ENCODE peak calls at places on chromosomes 5 and 9, in five cellular contexts. One of them, this sample, is unnamed.

GRCh38 chr5:36607114-36607561 is 732 bp downstream of the SLC1A3 start:
- DNase-seq in kidney: peak
- DNase-seq in GM23338: peak
- DNase-seq in cardiac fibroblast: peak
- DNase-seq in OCI-LY7: no peak
- DNase-seq in this sample: no peak

GRCh38 chr9:91374939-91375338 is 13.2 kb upstream of the AUH start:
- DNase-seq in kidney: no peak
- DNase-seq in GM23338: no peak
- DNase-seq in cardiac fibroblast: peak
- DNase-seq in OCI-LY7: no peak
- DNase-seq in this sample: no peak

GRCh38 chr9:132042324-132042723 is 37.3 kb downstream of the MED27 start:
- DNase-seq in kidney: no peak
- DNase-seq in GM23338: no peak
- DNase-seq in cardiac fibroblast: peak
- DNase-seq in OCI-LY7: no peak
- DNase-seq in this sample: no peak

GRCh38 chr5:89769975-89770374 is 639.6 kb downstream of the CETN3 start:
- DNase-seq in kidney: no peak
- DNase-seq in GM23338: no peak
- DNase-seq in cardiac fibroblast: peak
- DNase-seq in OCI-LY7: no peak
- DNase-seq in this sample: no peak

GRCh38 chr5:54357371-54358058 is 47.1 kb upstream of the ARL15 start:
- DNase-seq in kidney: no peak
- DNase-seq in GM23338: no peak
- DNase-seq in cardiac fibroblast: no peak
- DNase-seq in OCI-LY7: no peak
- DNase-seq in this sample: no peak

GRCh38 chr5:91141642-91142041 is 241.5 kb downstream of the ARRDC3 start:
- DNase-seq in kidney: no peak
- DNase-seq in GM23338: peak
- DNase-seq in cardiac fibroblast: no peak
- DNase-seq in OCI-LY7: no peak
- DNase-seq in this sample: no peak

GRCh38 chr5:1325870-1326546 is 18.9 kb downstream of the CLPTM1L start:
- DNase-seq in kidney: peak
- DNase-seq in GM23338: no peak
- DNase-seq in cardiac fibroblast: no peak
- DNase-seq in OCI-LY7: no peak
- DNase-seq in this sample: no peak

GRCh38 chr9:123355761-123356520 is at the start of gene CRB2:
- DNase-seq in kidney: no peak
- DNase-seq in GM23338: peak
- DNase-seq in cardiac fibroblast: no peak
- DNase-seq in OCI-LY7: no peak
- DNase-seq in this sample: no peak

GRCh38 chr5:115168829-115169391 is 798 bp downstream of the TRIM36 start:
- DNase-seq in kidney: no peak
- DNase-seq in GM23338: peak
- DNase-seq in cardiac fibroblast: no peak
- DNase-seq in OCI-LY7: no peak
- DNase-seq in this sample: no peak

GRCh38 chr5:132461235-132461634 is 29.3 kb downstream of the IRF1 start:
- DNase-seq in kidney: no peak
- DNase-seq in GM23338: no peak
- DNase-seq in cardiac fibroblast: no peak
- DNase-seq in OCI-LY7: no peak
- DNase-seq in this sample: no peak

GRCh38 chr5:23352437-23352836 is 155.0 kb upstream of the PRDM9 start:
- DNase-seq in kidney: no peak
- DNase-seq in GM23338: peak
- DNase-seq in cardiac fibroblast: peak
- DNase-seq in OCI-LY7: no peak
- DNase-seq in this sample: no peak

GRCh38 chr9:137690939-137691647 is 72.3 kb downstream of the EHMT1 start:
- DNase-seq in kidney: no peak
- DNase-seq in GM23338: no peak
- DNase-seq in cardiac fibroblast: peak
- DNase-seq in OCI-LY7: no peak
- DNase-seq in this sample: no peak

GRCh38 chr9:95127249-95128176 is 190.0 kb downstream of the FANCC start:
- DNase-seq in kidney: peak
- DNase-seq in GM23338: peak
- DNase-seq in cardiac fibroblast: peak
- DNase-seq in OCI-LY7: peak
- DNase-seq in this sample: no peak

GRCh38 chr9:74762950-74763349 is 124.8 kb downstream of the TRPM6 start:
- DNase-seq in kidney: no peak
- DNase-seq in GM23338: peak
- DNase-seq in cardiac fibroblast: no peak
- DNase-seq in OCI-LY7: no peak
- DNase-seq in this sample: no peak
- TF ChIP-seq CTCF in kidney: no peak
- TF ChIP-seq CTCF in GM23338: peak
- TF ChIP-seq CTCF in cardiac fibroblast: no peak
- TF ChIP-seq CTCF in OCI-LY7: no peak
- TF ChIP-seq CTCF in this sample: no peak

DNA sequence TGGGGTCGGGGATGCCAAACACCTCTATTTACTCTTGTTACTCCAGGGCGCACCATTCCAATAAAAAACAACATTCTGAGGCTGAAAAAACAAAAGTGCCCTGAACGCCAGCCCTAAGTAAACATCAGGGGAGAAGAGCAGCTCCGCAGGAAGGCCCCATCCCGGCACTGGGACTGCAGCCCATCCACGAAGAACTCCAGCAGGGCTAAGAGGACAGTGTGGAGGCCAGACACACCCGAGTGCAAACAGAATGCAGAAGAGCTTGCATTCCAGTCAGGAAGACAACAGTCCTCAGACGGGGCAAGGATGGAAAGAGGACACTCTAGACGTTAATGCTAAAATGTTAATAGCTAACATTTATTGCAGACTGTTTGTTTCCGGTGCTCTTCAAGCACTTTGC is 33.0 kb downstream of the FAM240B start:
- DNase-seq in kidney: no peak
- DNase-seq in GM23338: peak
- DNase-seq in cardiac fibroblast: no peak
- DNase-seq in OCI-LY7: no peak
- DNase-seq in this sample: no peak
- H3K4me3 ChIP-seq in kidney: peak
- H3K4me3 ChIP-seq in GM23338: no peak
- H3K4me3 ChIP-seq in cardiac fibroblast: no peak
- H3K4me3 ChIP-seq in OCI-LY7: no peak
- H3K4me3 ChIP-seq in this sample: no peak

GRCh38 chr9:109206670-109207069 is 39.6 kb upstream of the FRRS1L start:
- DNase-seq in kidney: no peak
- DNase-seq in GM23338: peak
- DNase-seq in cardiac fibroblast: no peak
- DNase-seq in OCI-LY7: no peak
- DNase-seq in this sample: no peak
- TF ChIP-seq CTCF in kidney: no peak
- TF ChIP-seq CTCF in GM23338: peak
- TF ChIP-seq CTCF in cardiac fibroblast: peak
- TF ChIP-seq CTCF in OCI-LY7: peak
- TF ChIP-seq CTCF in this sample: no peak

GRCh38 chr5:93604119-93604963 is 21.3 kb downstream of the NR2F1 start:
- DNase-seq in kidney: peak
- DNase-seq in GM23338: peak
- DNase-seq in cardiac fibroblast: peak
- DNase-seq in OCI-LY7: no peak
- DNase-seq in this sample: no peak

GRCh38 chr5:93601433-93602175 is 18.6 kb downstream of the NR2F1 start:
- DNase-seq in kidney: no peak
- DNase-seq in GM23338: peak
- DNase-seq in cardiac fibroblast: no peak
- DNase-seq in OCI-LY7: no peak
- DNase-seq in this sample: no peak

GRCh38 chr5:93603191-93603590 is 20.2 kb downstream of the NR2F1 start:
- DNase-seq in kidney: no peak
- DNase-seq in GM23338: peak
- DNase-seq in cardiac fibroblast: no peak
- DNase-seq in OCI-LY7: no peak
- DNase-seq in this sample: no peak

GRCh38 chr5:93602261-93603149 is 19.5 kb downstream of the NR2F1 start:
- DNase-seq in kidney: no peak
- DNase-seq in GM23338: peak
- DNase-seq in cardiac fibroblast: no peak
- DNase-seq in OCI-LY7: no peak
- DNase-seq in this sample: no peak

GRCh38 chr5:93603711-93604118 is 20.7 kb downstream of the NR2F1 start:
- DNase-seq in kidney: no peak
- DNase-seq in GM23338: peak
- DNase-seq in cardiac fibroblast: no peak
- DNase-seq in OCI-LY7: no peak
- DNase-seq in this sample: no peak
- H3K4me3 ChIP-seq in kidney: peak
- H3K4me3 ChIP-seq in GM23338: peak
- H3K4me3 ChIP-seq in cardiac fibroblast: peak
- H3K4me3 ChIP-seq in OCI-LY7: no peak
- H3K4me3 ChIP-seq in this sample: no peak

GRCh38 chr9:133463234-133463863 is 3.6 kb downstream of the CACFD1 start:
- DNase-seq in kidney: no peak
- DNase-seq in GM23338: peak
- DNase-seq in cardiac fibroblast: no peak
- DNase-seq in OCI-LY7: peak
- DNase-seq in this sample: no peak

GRCh38 chr9:133458643-133459312 is 1.0 kb upstream of the CACFD1 start:
- DNase-seq in kidney: peak
- DNase-seq in GM23338: no peak
- DNase-seq in cardiac fibroblast: no peak
- DNase-seq in OCI-LY7: no peak
- DNase-seq in this sample: no peak

GRCh38 chr9:133459476-133460404 is at the start of gene CACFD1:
- DNase-seq in kidney: peak
- DNase-seq in GM23338: peak
- DNase-seq in cardiac fibroblast: peak
- DNase-seq in OCI-LY7: peak
- DNase-seq in this sample: peak

GRCh38 chr9:133461975-133462374 is 2.2 kb downstream of the CACFD1 start:
- DNase-seq in kidney: peak
- DNase-seq in GM23338: no peak
- DNase-seq in cardiac fibroblast: no peak
- DNase-seq in OCI-LY7: peak
- DNase-seq in this sample: no peak

DNA sequence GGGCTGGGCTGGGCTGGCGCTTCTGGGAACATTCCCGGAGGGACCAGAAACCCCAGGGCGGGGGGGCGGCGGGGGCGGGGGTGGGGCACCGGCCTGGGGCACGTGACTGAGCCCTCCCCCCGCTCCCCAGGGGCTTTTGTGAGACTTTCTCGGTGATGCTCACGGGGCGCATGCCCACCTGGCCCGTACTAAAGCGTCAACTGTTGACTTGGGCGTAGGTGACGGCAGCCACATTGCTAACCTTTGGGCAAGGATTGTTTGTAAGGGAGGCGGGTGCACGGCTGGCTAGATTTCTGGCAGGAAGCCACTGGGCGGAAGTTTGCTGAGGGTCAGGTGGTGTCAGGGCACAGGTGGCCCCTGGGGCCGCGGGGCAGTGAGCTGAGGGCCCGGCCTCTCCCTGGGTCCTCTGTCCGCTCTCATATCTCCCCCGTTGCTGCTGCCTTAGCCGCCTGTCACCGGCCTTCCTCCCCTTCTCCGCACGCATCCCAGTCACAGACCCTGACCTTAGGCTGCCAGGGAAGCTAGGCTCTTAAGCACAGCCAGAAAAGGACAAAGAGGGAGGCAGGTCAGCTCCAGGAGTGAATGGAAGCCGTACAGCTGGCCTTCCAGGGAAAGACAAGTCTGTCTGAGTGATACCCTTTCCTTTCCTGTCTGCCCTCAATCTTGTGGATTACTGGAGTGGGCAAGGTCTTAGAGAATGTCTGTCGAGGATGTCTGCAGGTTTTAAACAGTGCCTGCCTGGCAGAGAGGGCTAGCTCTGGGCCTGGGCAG is 812 bp downstream of the CACFD1 start:
- DNase-seq in kidney: peak
- DNase-seq in GM23338: peak
- DNase-seq in cardiac fibroblast: peak
- DNase-seq in OCI-LY7: peak
- DNase-seq in this sample: no peak
- TF ChIP-seq CTCF in kidney: no peak
- TF ChIP-seq CTCF in GM23338: no peak
- TF ChIP-seq CTCF in cardiac fibroblast: no peak
- TF ChIP-seq CTCF in OCI-LY7: no peak
- TF ChIP-seq CTCF in this sample: no peak

GRCh38 chr9:93028448-93029006 is 30.0 kb upstream of the SUSD3 start:
- DNase-seq in kidney: no peak
- DNase-seq in GM23338: peak
- DNase-seq in cardiac fibroblast: peak
- DNase-seq in OCI-LY7: peak
- DNase-seq in this sample: peak
- H3K4me3 ChIP-seq in kidney: no peak
- H3K4me3 ChIP-seq in GM23338: no peak
- H3K4me3 ChIP-seq in cardiac fibroblast: no peak
- H3K4me3 ChIP-seq in OCI-LY7: peak
- H3K4me3 ChIP-seq in this sample: no peak

GRCh38 chr9:127292415-127292814 is 27.8 kb downstream of the GARNL3 start:
- DNase-seq in kidney: no peak
- DNase-seq in GM23338: no peak
- DNase-seq in cardiac fibroblast: no peak
- DNase-seq in OCI-LY7: no peak
- DNase-seq in this sample: no peak

GRCh38 chr9:127295005-127295404 is 30.4 kb downstream of the GARNL3 start:
- DNase-seq in kidney: no peak
- DNase-seq in GM23338: no peak
- DNase-seq in cardiac fibroblast: no peak
- DNase-seq in OCI-LY7: no peak
- DNase-seq in this sample: no peak

GRCh38 chr9:127291379-127291778 is 26.8 kb downstream of the GARNL3 start:
- DNase-seq in kidney: no peak
- DNase-seq in GM23338: no peak
- DNase-seq in cardiac fibroblast: no peak
- DNase-seq in OCI-LY7: no peak
- DNase-seq in this sample: no peak

GRCh38 chr9:127293767-127294166 is 29.2 kb downstream of the GARNL3 start:
- DNase-seq in kidney: no peak
- DNase-seq in GM23338: no peak
- DNase-seq in cardiac fibroblast: no peak
- DNase-seq in OCI-LY7: no peak
- DNase-seq in this sample: no peak

DNA sequence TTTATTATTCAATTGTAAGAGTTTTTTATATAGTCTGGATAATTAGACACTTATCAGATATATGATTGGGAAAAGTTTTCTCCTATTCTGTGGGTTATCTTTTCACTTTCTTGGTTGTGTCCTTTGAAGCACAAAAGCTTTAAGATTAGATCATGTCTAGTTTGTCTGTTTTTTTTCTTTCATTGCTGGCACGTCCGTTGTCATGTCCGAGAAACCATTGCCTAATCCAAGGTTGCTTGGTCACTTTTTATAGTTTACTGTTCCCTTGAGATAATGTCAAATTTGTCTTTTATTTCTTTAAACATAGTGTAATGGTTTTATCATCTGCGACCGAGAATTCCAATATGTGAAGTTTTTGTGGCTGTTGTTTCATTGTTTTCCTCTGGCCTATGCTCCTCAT is 28.7 kb downstream of the GARNL3 start:
- DNase-seq in kidney: no peak
- DNase-seq in GM23338: no peak
- DNase-seq in cardiac fibroblast: no peak
- DNase-seq in OCI-LY7: no peak
- DNase-seq in this sample: no peak
- TF ChIP-seq CTCF in kidney: no peak
- TF ChIP-seq CTCF in GM23338: no peak
- TF ChIP-seq CTCF in cardiac fibroblast: no peak
- TF ChIP-seq CTCF in OCI-LY7: no peak
- TF ChIP-seq CTCF in this sample: no peak

GRCh38 chr9:99238331-99238730 is 16.2 kb downstream of the SEC61B start:
- DNase-seq in kidney: no peak
- DNase-seq in GM23338: no peak
- DNase-seq in cardiac fibroblast: no peak
- DNase-seq in OCI-LY7: no peak
- DNase-seq in this sample: no peak
- H3K4me3 ChIP-seq in kidney: no peak
- H3K4me3 ChIP-seq in GM23338: no peak
- H3K4me3 ChIP-seq in cardiac fibroblast: no peak
- H3K4me3 ChIP-seq in OCI-LY7: no peak
- H3K4me3 ChIP-seq in this sample: no peak